ENCODE peak calls at places on chromosomes 3 and 15, in six cellular contexts. One of them, this sample, is unnamed.

GRCh38 chr15:57550640-57551039 is 41.1 kb upstream of the MYZAP start:
- DNase-seq in H1: no peak
- DNase-seq in uterus: peak; percentile 62
- DNase-seq in HCT116: no peak
- DNase-seq in tibial nerve: peak; percentile 42
- DNase-seq in adrenal gland: no peak
- DNase-seq in this sample: peak; percentile 95

GRCh38 chr15:48978638-48979037 is 14.9 kb upstream of the SHC4 start:
- DNase-seq in H1: no peak
- DNase-seq in uterus: no peak
- DNase-seq in adrenal gland: no peak
- DNase-seq in HCT116: no peak
- DNase-seq in tibial nerve: no peak
- DNase-seq in this sample: no peak

GRCh38 chr3:146801492-146801891 is 196.3 kb upstream of the PLSCR5 start:
- DNase-seq in adrenal gland: no peak
- DNase-seq in tibial nerve: no peak
- DNase-seq in uterus: no peak
- DNase-seq in H1: no peak
- DNase-seq in HCT116: no peak
- DNase-seq in this sample: no peak

GRCh38 chr3:29880809-29881208 is 599.9 kb downstream of the RBMS3 start:
- DNase-seq in H1: no peak
- DNase-seq in adrenal gland: no peak
- DNase-seq in tibial nerve: no peak
- DNase-seq in uterus: no peak
- DNase-seq in HCT116: no peak
- DNase-seq in this sample: no peak

GRCh38 chr3:192564611-192565010 is 162.7 kb downstream of the FGF12 start:
- DNase-seq in tibial nerve: no peak
- DNase-seq in HCT116: no peak
- DNase-seq in adrenal gland: no peak
- DNase-seq in H1: no peak
- DNase-seq in uterus: no peak
- DNase-seq in this sample: no peak

GRCh38 chr3:197151562-197151961 is 121.9 kb upstream of the MELTF start:
- DNase-seq in adrenal gland: peak; percentile 71
- DNase-seq in HCT116: no peak
- DNase-seq in tibial nerve: no peak
- DNase-seq in uterus: peak; percentile 26
- DNase-seq in H1: no peak
- DNase-seq in this sample: no peak

GRCh38 chr3:188468672-188469071 is 314.7 kb downstream of the LPP start:
- DNase-seq in tibial nerve: peak; percentile 77
- DNase-seq in adrenal gland: peak; percentile 91
- DNase-seq in H1: no peak
- DNase-seq in HCT116: no peak
- DNase-seq in uterus: peak; percentile 95
- DNase-seq in this sample: peak; percentile 72

GRCh38 chr3:2837893-2838292 is 272.3 kb downstream of the IL5RA start:
- DNase-seq in H1: no peak
- DNase-seq in HCT116: no peak
- DNase-seq in adrenal gland: no peak
- DNase-seq in uterus: no peak
- DNase-seq in tibial nerve: no peak
- DNase-seq in this sample: no peak

GRCh38 chr15:82105458-82106205 is 59.8 kb upstream of the MEX3B start:
- DNase-seq in H1: no peak
- DNase-seq in uterus: no peak
- DNase-seq in tibial nerve: no peak
- DNase-seq in adrenal gland: no peak
- DNase-seq in HCT116: no peak
- DNase-seq in this sample: no peak

GRCh38 chr3:70861234-70861633 is 548.8 kb upstream of the MDFIC2 start:
- DNase-seq in adrenal gland: no peak
- DNase-seq in tibial nerve: no peak
- DNase-seq in HCT116: no peak
- DNase-seq in H1: no peak
- DNase-seq in uterus: no peak
- DNase-seq in this sample: no peak

GRCh38 chr3:49732592-49732991 is 8.8 kb upstream of the GMPPB start:
- DNase-seq in tibial nerve: no peak
- DNase-seq in adrenal gland: peak; percentile 44
- DNase-seq in HCT116: no peak
- DNase-seq in H1: no peak
- DNase-seq in uterus: no peak
- DNase-seq in this sample: no peak

GRCh38 chr15:96500491-96500890 is 170.0 kb downstream of the NR2F2 start:
- DNase-seq in adrenal gland: no peak
- DNase-seq in uterus: no peak
- DNase-seq in HCT116: no peak
- DNase-seq in H1: no peak
- DNase-seq in tibial nerve: no peak
- DNase-seq in this sample: no peak

GRCh38 chr3:61521229-61521628 is 40.1 kb upstream of the PTPRG start:
- DNase-seq in tibial nerve: no peak
- DNase-seq in HCT116: no peak
- DNase-seq in uterus: no peak
- DNase-seq in H1: no peak
- DNase-seq in adrenal gland: no peak
- DNase-seq in this sample: no peak

GRCh38 chr3:33218446-33219174 is at the start of gene SUSD5:
- DNase-seq in uterus: no peak
- DNase-seq in tibial nerve: no peak
- DNase-seq in HCT116: no peak
- DNase-seq in adrenal gland: no peak
- DNase-seq in H1: peak; percentile 15
- DNase-seq in this sample: no peak

GRCh38 chr3:136995652-136996051 is 37.9 kb downstream of the IL20RB start:
- DNase-seq in adrenal gland: no peak
- DNase-seq in uterus: no peak
- DNase-seq in HCT116: no peak
- DNase-seq in tibial nerve: no peak
- DNase-seq in H1: no peak
- DNase-seq in this sample: no peak

GRCh38 chr15:39127151-39127815 is 453.6 kb upstream of the THBS1 start:
- DNase-seq in H1: no peak
- DNase-seq in uterus: no peak
- DNase-seq in adrenal gland: no peak
- DNase-seq in tibial nerve: no peak
- DNase-seq in HCT116: no peak
- DNase-seq in this sample: no peak

GRCh38 chr15:94582368-94582767 is 351.0 kb downstream of the MCTP2 start:
- DNase-seq in HCT116: peak; percentile 18
- DNase-seq in H1: peak; percentile 31
- DNase-seq in uterus: peak; percentile 24
- DNase-seq in adrenal gland: peak; percentile 60
- DNase-seq in tibial nerve: no peak
- DNase-seq in this sample: no peak

GRCh38 chr15:43242616-43243015 is 21.8 kb upstream of the EPB42 start:
- DNase-seq in HCT116: no peak
- DNase-seq in H1: no peak
- DNase-seq in uterus: no peak
- DNase-seq in adrenal gland: no peak
- DNase-seq in tibial nerve: no peak
- DNase-seq in this sample: no peak

GRCh38 chr15:64152507-64153387 is 1.2 kb downstream of the SNX22 start:
- DNase-seq in adrenal gland: peak; percentile 62
- DNase-seq in uterus: no peak
- DNase-seq in H1: no peak
- DNase-seq in HCT116: no peak
- DNase-seq in tibial nerve: no peak
- DNase-seq in this sample: no peak

GRCh38 chr3:45966969-45967640 is 23.8 kb downstream of the CXCR6 start:
- DNase-seq in HCT116: no peak
- DNase-seq in adrenal gland: no peak
- DNase-seq in uterus: no peak
- DNase-seq in H1: no peak
- DNase-seq in tibial nerve: no peak
- DNase-seq in this sample: no peak

GRCh38 chr3:66021731-66022131 is 17.0 kb downstream of the MAGI1 start:
- DNase-seq in H1: no peak
- DNase-seq in HCT116: peak; percentile 65
- DNase-seq in adrenal gland: no peak
- DNase-seq in tibial nerve: no peak
- DNase-seq in uterus: no peak
- DNase-seq in this sample: no peak

GRCh38 chr3:50583897-50584296 is 14.6 kb downstream of the HEMK1 start:
- DNase-seq in H1: no peak
- DNase-seq in adrenal gland: peak; percentile 78
- DNase-seq in tibial nerve: peak; percentile 63
- DNase-seq in uterus: peak; percentile 77
- DNase-seq in HCT116: no peak
- DNase-seq in this sample: no peak

GRCh38 chr15:64552281-64552948 is 92.0 kb downstream of the ZNF609 start:
- DNase-seq in uterus: no peak
- DNase-seq in HCT116: no peak
- DNase-seq in adrenal gland: no peak
- DNase-seq in tibial nerve: no peak
- DNase-seq in H1: no peak
- DNase-seq in this sample: no peak

DNA sequence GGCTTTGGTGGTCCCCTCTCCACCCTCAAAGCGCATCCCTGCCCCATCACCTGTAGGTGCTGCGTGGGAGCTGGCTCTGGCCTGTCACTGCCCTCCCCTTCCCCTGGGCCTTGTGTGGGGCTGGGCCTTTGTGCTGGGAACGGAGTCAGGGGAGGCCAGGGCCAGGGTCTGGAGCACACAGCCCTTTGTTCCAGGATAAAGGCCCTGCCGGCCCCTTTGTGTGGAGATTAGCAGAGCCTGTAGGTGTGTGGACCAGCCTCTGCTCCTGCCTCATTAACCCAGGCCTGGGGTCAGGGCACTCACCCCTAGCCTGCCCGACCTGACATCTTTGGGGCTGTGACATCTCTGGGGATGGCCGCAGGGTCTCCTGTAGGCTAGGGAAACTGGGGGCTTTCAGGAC is 8.9 kb downstream of the EPHB3 start:
- DNase-seq in adrenal gland: no peak
- DNase-seq in tibial nerve: no peak
- DNase-seq in HCT116: no peak
- DNase-seq in H1: no peak
- DNase-seq in uterus: no peak
- DNase-seq in this sample: no peak
- H3K27me3 ChIP-seq in adrenal gland: no peaks in the 10 kb centered on the region
- H3K27me3 ChIP-seq in tibial nerve: no peaks in the 10 kb centered on the region
- H3K27me3 ChIP-seq in HCT116: no peaks in the 10 kb centered on the region
- H3K27me3 ChIP-seq in H1: peaks cover 71% of the 10 kb centered on the region
- H3K27me3 ChIP-seq in uterus: no peaks in the 10 kb centered on the region
- H3K27me3 ChIP-seq in this sample: no peaks in the 10 kb centered on the region

DNA sequence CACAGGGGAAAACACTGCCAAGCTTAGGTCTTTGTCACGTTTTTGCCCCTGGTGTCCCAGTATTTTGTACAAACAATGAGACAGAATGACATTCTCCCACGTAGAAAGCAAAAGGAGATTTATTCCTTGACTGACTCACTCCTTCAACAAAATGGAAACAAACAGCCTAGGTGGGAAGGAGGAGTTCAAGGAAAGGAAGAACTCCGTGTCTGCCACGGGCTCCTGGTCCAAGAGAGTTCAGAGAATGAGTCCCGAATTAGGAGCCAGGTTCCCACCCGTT is 8.1 kb downstream of the TLE3 start:
- DNase-seq in HCT116: no peak
- DNase-seq in H1: no peak
- DNase-seq in tibial nerve: no peak
- DNase-seq in adrenal gland: no peak
- DNase-seq in uterus: no peak
- DNase-seq in this sample: no peak
- H3K36me3 ChIP-seq in HCT116: peaks cover 34% of the 10 kb centered on the region
- H3K36me3 ChIP-seq in H1: peaks cover 11% of the 10 kb centered on the region
- H3K36me3 ChIP-seq in tibial nerve: no peaks in the 10 kb centered on the region
- H3K36me3 ChIP-seq in adrenal gland: no peaks in the 10 kb centered on the region
- H3K36me3 ChIP-seq in uterus: no peaks in the 10 kb centered on the region
- H3K36me3 ChIP-seq in this sample: no peaks in the 10 kb centered on the region

GRCh38 chr3:143548449-143548848 is 299.8 kb downstream of the SLC9A9 start:
- DNase-seq in H1: no peak
- DNase-seq in tibial nerve: no peak
- DNase-seq in adrenal gland: no peak
- DNase-seq in HCT116: no peak
- DNase-seq in uterus: no peak
- DNase-seq in this sample: no peak
- TF ChIP-seq POLR2A in H1: no peak
- TF ChIP-seq POLR2A in tibial nerve: no peak
- TF ChIP-seq POLR2A in adrenal gland: no peak
- TF ChIP-seq POLR2A in HCT116: no peak
- TF ChIP-seq POLR2A in uterus: no peak
- TF ChIP-seq POLR2A in this sample: no peak

GRCh38 chr3:27723803-27724458 is 1.8 kb upstream of the EOMES start:
- DNase-seq in adrenal gland: no peak
- DNase-seq in tibial nerve: no peak
- DNase-seq in H1: no peak
- DNase-seq in HCT116: no peak
- DNase-seq in uterus: no peak
- DNase-seq in this sample: no peak

GRCh38 chr3:27724459-27725197 is 2.5 kb upstream of the EOMES start:
- DNase-seq in H1: no peak
- DNase-seq in uterus: no peak
- DNase-seq in adrenal gland: no peak
- DNase-seq in tibial nerve: no peak
- DNase-seq in HCT116: no peak
- DNase-seq in this sample: no peak

GRCh38 chr3:27721717-27722564 is at the start of gene EOMES:
- DNase-seq in adrenal gland: no peak
- DNase-seq in uterus: no peak
- DNase-seq in HCT116: peak; percentile 73
- DNase-seq in tibial nerve: no peak
- DNase-seq in H1: no peak
- DNase-seq in this sample: no peak

GRCh38 chr3:27720899-27721716 is 1.0 kb downstream of the EOMES start:
- DNase-seq in H1: no peak
- DNase-seq in HCT116: peak; percentile 34
- DNase-seq in tibial nerve: no peak
- DNase-seq in uterus: no peak
- DNase-seq in adrenal gland: no peak
- DNase-seq in this sample: no peak

DNA sequence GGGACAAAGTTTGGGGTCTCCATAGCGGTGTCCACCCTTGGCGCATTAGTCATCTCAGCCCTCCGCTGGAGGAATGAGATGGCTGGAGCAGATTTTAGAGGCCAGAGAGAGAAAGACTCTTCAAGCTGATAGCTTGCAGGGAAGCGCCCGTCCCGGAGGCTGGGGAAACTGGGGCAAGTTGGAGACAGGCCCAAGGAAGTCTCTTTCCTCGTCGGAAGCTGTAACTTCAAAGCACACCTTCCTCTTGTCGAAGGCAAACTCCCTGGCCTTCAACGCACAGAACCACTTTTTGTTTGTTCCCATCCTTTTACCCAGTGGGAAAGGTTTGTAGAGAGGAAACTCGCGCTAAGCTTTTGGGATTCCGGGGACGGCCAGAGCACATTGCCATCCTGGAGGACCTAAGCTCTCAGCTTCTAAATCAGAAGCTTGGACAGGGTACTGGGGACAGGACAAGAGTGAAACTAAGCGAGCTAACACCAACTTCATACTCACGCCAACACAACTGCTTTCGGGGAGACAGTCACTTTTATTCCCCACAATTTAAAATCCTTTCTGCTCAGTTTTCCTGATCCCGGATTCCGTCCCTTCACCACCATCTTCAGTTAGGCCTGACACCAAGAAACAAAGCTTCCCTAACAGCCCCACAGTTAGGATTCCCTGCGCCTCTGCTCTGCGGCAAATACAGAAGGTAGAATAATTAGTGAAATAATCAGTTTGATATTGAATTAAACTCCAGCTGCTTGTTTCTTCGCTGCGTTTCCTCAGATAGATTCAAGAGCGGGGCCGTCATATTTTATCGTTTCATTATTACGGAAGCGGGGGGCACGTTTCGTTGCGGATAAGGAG is 1.1 kb upstream of the EOMES start:
- DNase-seq in H1: no peak
- DNase-seq in HCT116: no peak
- DNase-seq in uterus: no peak
- DNase-seq in tibial nerve: no peak
- DNase-seq in adrenal gland: no peak
- DNase-seq in this sample: no peak
- H3K27me3 ChIP-seq in H1: peaks cover 75% of the 10 kb centered on the region
- H3K27me3 ChIP-seq in HCT116: no peaks in the 10 kb centered on the region
- H3K27me3 ChIP-seq in uterus: peaks cover 60% of the 10 kb centered on the region
- H3K27me3 ChIP-seq in tibial nerve: peaks cover 98% of the 10 kb centered on the region
- H3K27me3 ChIP-seq in adrenal gland: peaks cover 89% of the 10 kb centered on the region
- H3K27me3 ChIP-seq in this sample: peaks cover 29% of the 10 kb centered on the region

This sample was measured in prostate gland.